ENCODE peak calls at places on chromosomes 12 and 14, in four cellular contexts. Z, N, C and Y are unnamed samples.
A peak's percentile ranks its signal among the peaks of the same experiment; 100 is the strongest.

GRCh38 chr12:29430699-29431044 is 49.7 kb upstream of the ERGIC2 start:
- DNase-seq in Z (no peak), N (no peak), C (no peak), Y (no peak)

GRCh38 chr14:32657081-32657480 is 281.6 kb upstream of the NPAS3 start:
- DNase-seq in Z (peak; percentile 88), N (no peak), C (peak; percentile 36), Y (peak; percentile 57)

GRCh38 chr12:2168808-2169207 is 116.0 kb downstream of the CACNA1C start:
- DNase-seq in Z (peak; percentile 24), N (no peak), C (no peak), Y (no peak)

GRCh38 chr14:104600805-104601204 is 3.8 kb downstream of the TMEM179 start:
- DNase-seq in Z (no peak), N (no peak), C (no peak), Y (no peak)

GRCh38 chr14:22837059-22837749 is 819 bp downstream of the MMP14 start:
- DNase-seq in Z (peak; percentile 57), N (peak; percentile 61), C (no peak), Y (no peak)

GRCh38 chr12:57504033-57504432 is 16.2 kb downstream of the MARS1 start:
- DNase-seq in Z (no peak), N (no peak), C (no peak), Y (no peak)

GRCh38 chr12:121789233-121789781 is 4.2 kb downstream of the RHOF start:
- DNase-seq in Z (no peak), N (no peak), C (no peak), Y (no peak)

GRCh38 chr12:102954143-102954542 is 3.3 kb upstream of the ASCL1 start:
- DNase-seq in Z (no peak), N (no peak), C (no peak), Y (no peak)

GRCh38 chr14:26917086-26917485 is 319.3 kb upstream of the NOVA1 start:
- DNase-seq in Z (peak; percentile 71), N (no peak), C (no peak), Y (no peak)

GRCh38 chr12:84502907-84503787 is 409.5 kb downstream of the SLC6A15 start:
- DNase-seq in Z (peak; percentile 87), N (peak; percentile 63), C (peak; percentile 52), Y (peak; percentile 37)

GRCh38 chr12:46516933-46517578 is 144.5 kb upstream of the SLC38A2 start:
- DNase-seq in Z (no peak), N (no peak), C (no peak), Y (no peak)

GRCh38 chr12:132710062-132710421 is 600 bp upstream of the PGAM5 start:
- DNase-seq in Z (no peak), N (peak; percentile 47), C (no peak), Y (no peak)